ENCODE peak calls at places on chromosomes 3 and 15, in eight cellular contexts. Q is lower leg skin, F is mucosa of descending colon, U is upper lobe of left lung, J is GM12865, W is sigmoid colon, P is GM23338, S is cardiac fibroblast. A is an unnamed sample.

GRCh38 chr3:122513386-122514122 is 1.2 kb downstream of the KPNA1 start:
- DNase-seq in Q (no peak), F (no peak), U (no peak), J (no peak), W (no peak), P (peak; percentile 51), S (peak; percentile 79), A (no peak)

GRCh38 chr3:113753376-113753985 is 6.6 kb downstream of the ATP6V1A start:
- DNase-seq in Q (no peak), F (no peak), U (no peak), J (no peak), W (no peak), P (peak; percentile 77), S (no peak), A (no peak)

GRCh38 chr3:187719628-187720336 is 17.4 kb upstream of the RTP2 start:
- DNase-seq in Q (no peak), F (no peak), U (no peak), J (no peak), W (no peak), P (no peak), S (no peak), A (no peak)

GRCh38 chr15:62618432-62618831 is 424.1 kb upstream of the TPM1 start:
- DNase-seq in Q (no peak), F (no peak), U (no peak), J (no peak), W (no peak), P (no peak), S (peak; percentile 88), A (no peak)

GRCh38 chr3:37785718-37786117 is 76.0 kb upstream of the CTDSPL start:
- DNase-seq in Q (no peak), F (peak; percentile 67), U (no peak), J (no peak), W (no peak), P (no peak), S (no peak), A (no peak)

GRCh38 chr3:133487920-133488540 is 85.5 kb upstream of the CDV3 start:
- DNase-seq in Q (no peak), F (peak; percentile 42), U (no peak), J (peak; percentile 70), W (no peak), P (peak; percentile 51), S (peak; percentile 65), A (no peak)

GRCh38 chr3:187521546-187521945 is 148.6 kb downstream of the SST start:
- DNase-seq in Q (no peak), F (no peak), U (no peak), J (no peak), W (no peak), P (no peak), S (no peak), A (no peak)

GRCh38 chr15:24986653-24987052 is 31.9 kb downstream of the SNRPN start:
- DNase-seq in Q (no peak), F (no peak), U (no peak), J (no peak), W (no peak), P (no peak), S (no peak), A (no peak)

GRCh38 chr3:15345051-15345607 is 12.7 kb upstream of the SH3BP5 start:
- DNase-seq in Q (no peak), F (no peak), U (no peak), J (peak; percentile 23), W (no peak), P (no peak), S (no peak), A (no peak)

GRCh38 chr3:132538072-132538471 is 59.0 kb upstream of the ACKR4 start:
- DNase-seq in Q (no peak), F (no peak), U (no peak), J (no peak), W (no peak), P (no peak), S (no peak), A (no peak)

GRCh38 chr3:79497447-79498111 is 270.2 kb downstream of the ROBO1 start:
- DNase-seq in Q (no peak), F (no peak), U (no peak), J (peak; percentile 5), W (no peak), P (peak; percentile 38), S (peak; percentile 58), A (no peak)

GRCh38 chr3:150391200-150391599 is 16.9 kb upstream of the TSC22D2 start:
- DNase-seq in Q (no peak), F (no peak), U (no peak), J (no peak), W (no peak), P (no peak), S (peak; percentile 63), A (no peak)

GRCh38 chr3:105527538-105527937 is 160.8 kb downstream of the ALCAM start:
- DNase-seq in Q (no peak), F (no peak), U (no peak), J (no peak), W (no peak), P (no peak), S (no peak), A (no peak)

GRCh38 chr15:66514586-66514985 is 9.5 kb downstream of the ZWILCH start:
- DNase-seq in Q (no peak), F (no peak), U (no peak), J (no peak), W (no peak), P (no peak), S (no peak), A (no peak)

DNA sequence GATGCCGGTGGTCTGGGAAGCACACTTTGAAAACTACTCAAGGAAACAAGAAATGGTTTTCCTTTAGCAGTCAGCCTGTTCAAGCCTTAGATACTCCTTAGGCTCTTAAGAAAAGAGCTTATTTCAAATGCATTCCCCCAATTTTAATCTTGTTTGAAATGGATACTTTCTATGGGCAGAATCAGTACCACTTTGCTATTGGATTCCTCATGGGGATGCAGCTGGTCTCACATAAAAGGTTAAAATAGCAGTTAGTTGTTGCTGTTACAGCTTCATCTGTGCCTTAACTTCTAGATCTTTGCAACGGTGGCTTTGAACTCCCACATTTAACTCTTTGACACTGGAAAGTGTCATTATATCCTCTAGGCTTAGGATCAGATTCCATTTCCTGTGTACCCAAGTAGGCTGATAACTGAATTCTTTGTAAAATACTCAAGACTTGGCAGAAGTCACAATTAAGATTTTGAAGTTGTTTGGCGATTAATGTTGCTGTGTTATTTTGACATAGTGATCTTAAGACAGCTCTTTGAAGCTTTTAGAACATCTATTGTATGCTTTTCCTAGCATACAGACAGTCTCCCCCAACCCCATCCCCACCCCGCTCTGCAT is 2.2 kb downstream of the THBS1 start:
- DNase-seq in Q (no peak), F (no peak), U (no peak), J (no peak), W (no peak), P (no peak), S (no peak), A (no peak)
- H3K4me3 ChIP-seq in Q (peak overlapping the region; percentile 56), F (peak overlapping the region; percentile 7), U (peak overlapping the region; percentile 27), J (no peak overlapping the region), W (peak overlapping the region; percentile 77), P (peak overlapping the region; percentile 78), S (peak overlapping the region; percentile 75), A (peak overlapping the region; percentile 82)

GRCh38 chr3:87495946-87496345 is 219.6 kb upstream of the POU1F1 start:
- DNase-seq in Q (no peak), F (no peak), U (no peak), J (no peak), W (no peak), P (no peak), S (no peak), A (no peak)

GRCh38 chr3:87503901-87504498 is 227.6 kb upstream of the POU1F1 start:
- DNase-seq in Q (no peak), F (no peak), U (no peak), J (peak; percentile 59), W (no peak), P (peak; percentile 83), S (peak; percentile 88), A (no peak)

GRCh38 chr3:87498358-87499080 is 222.1 kb upstream of the POU1F1 start:
- DNase-seq in Q (no peak), F (no peak), U (no peak), J (no peak), W (no peak), P (no peak), S (no peak), A (no peak)

DNA sequence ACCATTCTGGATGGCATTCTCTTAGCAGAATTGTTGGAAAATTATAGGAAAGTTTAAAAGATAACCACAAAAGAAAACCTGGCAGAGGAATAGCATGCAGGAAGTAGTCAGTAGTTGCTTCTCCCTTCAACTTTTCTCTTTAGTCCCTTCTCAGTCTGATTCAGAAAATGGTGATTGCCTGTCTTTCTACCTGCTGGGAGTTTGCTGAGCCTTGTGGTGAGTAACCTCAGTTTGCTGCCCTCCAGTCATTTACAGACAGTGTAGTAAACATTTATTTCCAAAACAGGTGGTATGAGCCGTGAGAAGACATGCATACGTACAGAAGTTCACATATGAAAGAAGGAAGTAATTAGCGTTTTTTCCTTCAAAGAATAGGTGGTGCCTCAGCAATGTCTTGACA is 224.7 kb upstream of the POU1F1 start:
- DNase-seq in Q (no peak), F (no peak), U (no peak), J (no peak), W (no peak), P (no peak), S (no peak), A (no peak)
- H3K4me3 ChIP-seq in Q (no peak overlapping the region), F (no peak overlapping the region), U (no peak overlapping the region), J (no peak overlapping the region), W (no peak overlapping the region), P (no peak overlapping the region), S (no peak overlapping the region), A (no peak overlapping the region)

DNA sequence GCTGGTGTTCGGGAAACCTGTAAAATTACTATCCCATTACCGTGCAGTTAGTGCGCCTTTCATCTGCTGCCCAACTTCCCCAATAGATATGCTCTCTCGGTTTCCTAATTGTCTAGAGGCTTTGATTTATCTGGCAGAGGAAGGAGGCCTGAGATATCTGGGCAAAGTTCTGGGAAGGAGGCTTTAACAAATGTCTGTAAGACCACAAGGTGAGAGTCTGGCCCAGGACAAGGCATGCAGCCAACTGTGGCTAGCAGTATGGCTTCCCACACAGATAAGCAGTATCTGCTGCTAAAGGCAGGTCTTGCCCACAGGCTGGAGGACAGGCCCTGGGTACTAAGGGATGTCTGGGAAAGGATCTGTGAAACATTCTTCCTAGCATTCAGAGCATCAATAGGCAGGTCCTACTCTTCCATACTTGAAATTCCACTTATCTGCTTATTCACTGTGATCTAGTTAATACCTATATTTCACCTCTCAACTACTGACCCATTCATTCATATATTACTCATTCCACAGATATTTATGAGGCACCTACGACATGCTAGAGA is 130.0 kb upstream of the SLC2A2 start:
- DNase-seq in Q (no peak), F (no peak), U (no peak), J (no peak), W (no peak), P (no peak), S (no peak), A (no peak)
- H3K4me3 ChIP-seq in Q (no peak overlapping the region), F (no peak overlapping the region), U (no peak overlapping the region), J (no peak overlapping the region), W (no peak overlapping the region), P (no peak overlapping the region), S (no peak overlapping the region), A (no peak overlapping the region)

DNA sequence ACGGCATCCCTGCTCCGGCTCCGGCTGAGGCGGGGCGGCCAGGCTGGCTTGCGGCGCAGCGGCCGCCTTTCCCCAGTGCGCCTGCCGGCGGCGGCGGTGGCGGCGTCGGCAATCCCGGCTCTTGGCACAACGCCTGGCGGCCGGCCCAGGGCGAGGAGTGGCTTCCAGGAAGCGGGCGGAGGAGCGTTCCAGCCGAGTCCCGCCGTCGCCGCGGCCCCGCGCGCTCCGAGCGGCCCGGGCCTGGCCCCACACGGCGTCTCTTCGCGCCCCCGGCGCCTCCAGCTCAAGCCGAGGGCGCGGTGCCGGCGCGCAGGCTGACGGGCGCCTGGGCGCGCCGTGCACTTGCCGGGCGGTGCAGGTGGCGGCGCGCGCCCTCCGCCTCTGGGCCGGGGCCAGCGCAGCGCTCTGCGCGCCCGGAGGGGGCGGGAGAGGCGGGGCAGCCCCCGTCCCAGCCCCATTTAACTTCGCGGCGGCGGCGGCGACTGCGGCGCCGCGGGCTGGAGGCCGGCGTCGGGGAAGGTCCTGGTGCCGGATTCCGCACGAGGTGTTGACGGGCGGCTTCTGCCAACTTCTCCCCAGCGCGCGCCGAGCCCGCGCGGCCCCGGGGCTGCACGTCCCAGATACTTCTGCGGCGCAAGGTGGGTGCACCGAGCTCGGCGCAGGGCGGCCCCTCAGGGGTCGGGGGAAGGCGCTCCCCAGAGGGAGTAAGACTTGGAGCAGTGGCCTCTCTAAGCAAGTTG is at the start of gene ADAMTSL3:
- DNase-seq in Q (peak; percentile 90), F (peak; percentile 74), U (peak; percentile 96), J (no peak), W (peak; percentile 92), P (peak; percentile 81), S (peak; percentile 44), A (no peak)
- H3K4me3 ChIP-seq in Q (peak within 1 kb of the TSS; percentile 21), F (no peak within 1 kb of the TSS), U (peak within 1 kb of the TSS; percentile 27), J (no peak within 1 kb of the TSS), W (peak within 1 kb of the TSS; percentile 65), P (peak within 1 kb of the TSS; percentile 70), S (peak within 1 kb of the TSS; percentile 4), A (peak within 1 kb of the TSS; percentile 33)

A was measured in esophagus squamous epithelium.